ENCODE peak calls at places on chromosome 1, in four cellular contexts. C is activated CD4-positive, alpha-beta T cell treated with anti-CD3 and anti-CD28 coated beads, Interleukin-2, amount 50 U/mL, for 1 hour; Y is EL; O is activated gamma-delta T cell treated with Interleukin-2 at 50 U/mL for 16 hours. M is an unnamed sample.

GRCh38 chr1:24886241-24886640 is 43.8 kb downstream of the RUNX3 start:
- DNase-seq in O (no peak), Y (no peak), C (no peak), M (no peak)

GRCh38 chr1:121519042-121519755 is 334.4 kb downstream of the SRGAP2C start:
- DNase-seq in O (peak; percentile 81), Y (peak; percentile 53), C (peak; percentile 81), M (no peak)

GRCh38 chr1:221576268-221576667 is 165.6 kb downstream of the DUSP10 start:
- DNase-seq in O (no peak), Y (peak; percentile 49), C (no peak), M (peak; percentile 6)

GRCh38 chr1:179586107-179586823 is 5.4 kb upstream of the TDRD5 start:
- DNase-seq in O (no peak), C (no peak), Y (peak; percentile 44), M (no peak)

GRCh38 chr1:162720996-162721395 is 69.5 kb upstream of the HSD17B7 start:
- DNase-seq in O (no peak), C (no peak), Y (peak; percentile 47), M (no peak)

GRCh38 chr1:47568763-47569162 is 130.9 kb downstream of the FOXD2 start:
- DNase-seq in O (no peak), C (no peak), Y (peak; percentile 23), M (no peak)

GRCh38 chr1:24949331-24949881 is 19.3 kb upstream of the RUNX3 start:
- DNase-seq in C (no peak), Y (peak; percentile 88), O (no peak), M (peak; percentile 38)

GRCh38 chr1:32761253-32761877 is 55.8 kb downstream of the YARS1 start:
- DNase-seq in Y (peak; percentile 74), O (no peak), C (no peak), M (no peak)